ENCODE peak calls at places on chromosome 16, in five cellular contexts. Y is NK-92 treated with Interleukin-12 subunit alpha and Interleukin-12 subunit beta, amount 100 ng/mL, for 24 hours; W is non-pigmented ciliary epithelial cell; K is cardiac fibroblast; L is activated CD4-positive, alpha-beta T cell treated with anti-CD3 and anti-CD28 coated beads for 36 hours. T is an unnamed sample.
A peak's percentile ranks its signal among the peaks of the same experiment; 100 is the strongest.

GRCh38 chr16:70685938-70686375 is at the start of gene MTSS2:
- DNase-seq in Y (no peak), W (no peak), K (peak; percentile 71), L (peak; percentile 57), T (peak; percentile 86)

GRCh38 chr16:75433732-75434413 is 570 bp upstream of the CFDP1 start:
- DNase-seq in Y (no peak), W (peak; percentile 91), K (peak; percentile 96), L (peak; percentile 14), T (peak; percentile 98)

GRCh38 chr16:59252317-59252716 is 518.2 kb upstream of the GOT2 start:
- DNase-seq in Y (no peak), W (no peak), K (no peak), L (no peak), T (no peak)

GRCh38 chr16:19502395-19503131 is 19.3 kb downstream of the GDE1 start:
- DNase-seq in Y (peak; percentile 10), W (no peak), K (peak; percentile 87), L (peak; percentile 83), T (peak; percentile 61)

GRCh38 chr16:64096671-64097070 is 1025.2 kb downstream of the CDH11 start:
- DNase-seq in Y (no peak), W (no peak), K (no peak), L (no peak), T (no peak)

GRCh38 chr16:1791943-1792812 is 1.3 kb downstream of the IGFALS start:
- DNase-seq in Y (no peak), W (no peak), K (no peak), L (no peak), T (no peak)

GRCh38 chr16:71666928-71667707 is 41.1 kb downstream of the MARVELD3 start:
- DNase-seq in Y (no peak), W (no peak), K (no peak), L (no peak), T (no peak)

GRCh38 chr16:56257260-56257659 is 66.0 kb downstream of the GNAO1 start:
- DNase-seq in Y (no peak), W (no peak), K (no peak), L (no peak), T (no peak)

GRCh38 chr16:21950782-21951521 is 2.2 kb upstream of the UQCRC2 start:
- DNase-seq in Y (no peak), W (no peak), K (peak; percentile 62), L (peak; percentile 41), T (peak; percentile 51)

GRCh38 chr16:85453179-85453678 is 159.9 kb upstream of the GSE1 start:
- DNase-seq in Y (no peak), W (no peak), K (no peak), L (no peak), T (no peak)

GRCh38 chr16:27333549-27333948 is 19.8 kb downstream of the IL4R start:
- DNase-seq in Y (no peak), W (no peak), K (no peak), L (no peak), T (no peak)

GRCh38 chr16:88382491-88383400 is at the start of gene ZNF469:
- DNase-seq in Y (no peak), W (no peak), K (peak; percentile 24), L (no peak), T (peak; percentile 40)

GRCh38 chr16:4882261-4882632 is 35.0 kb downstream of the UBN1 start:
- DNase-seq in Y (no peak), W (no peak), K (peak; percentile 41), L (no peak), T (no peak)

GRCh38 chr16:50300942-50301625 is 34.7 kb downstream of the ADCY7 start:
- DNase-seq in Y (no peak), W (no peak), K (no peak), L (no peak), T (peak; percentile 80)

GRCh38 chr16:65833171-65833871 is 533.2 kb upstream of the CDH5 start:
- DNase-seq in Y (no peak), W (peak; percentile 54), K (peak; percentile 19), L (no peak), T (peak; percentile 84)

GRCh38 chr16:56636616-56637413 is 1.7 kb upstream of the MT1A start:
- DNase-seq in Y (peak; percentile 11), W (no peak), K (no peak), L (no peak), T (no peak)

GRCh38 chr16:11136600-11136999 is 119.4 kb downstream of the SOCS1 start:
- DNase-seq in Y (no peak), W (no peak), K (peak; percentile 55), L (no peak), T (no peak)

GRCh38 chr16:84527486-84528269 is 23.2 kb upstream of the MEAK7 start:
- DNase-seq in Y (no peak), W (no peak), K (no peak), L (no peak), T (no peak)

GRCh38 chr16:89210904-89211515 is 6.5 kb upstream of the ZNF778 start:
- DNase-seq in Y (no peak), W (no peak), K (no peak), L (peak; percentile 7), T (no peak)

GRCh38 chr16:85722497-85722896 is 28.4 kb downstream of the C16orf74 start:
- DNase-seq in Y (no peak), W (no peak), K (no peak), L (no peak), T (no peak)

GRCh38 chr16:74605746-74606520 is 981 bp downstream of the GLG1 start:
- DNase-seq in Y (no peak), W (no peak), K (no peak), L (no peak), T (peak; percentile 12)

GRCh38 chr16:56625140-56625942 is at the start of gene MT1E:
- DNase-seq in Y (peak; percentile 24), W (no peak), K (peak; percentile 86), L (peak; percentile 82), T (peak; percentile 85)

GRCh38 chr16:2853531-2854073 is 4.4 kb downstream of the PRSS22 start:
- DNase-seq in Y (no peak), W (no peak), K (no peak), L (no peak), T (no peak)

GRCh38 chr16:4661661-4662060 is 31.7 kb upstream of the NUDT16L1 start:
- DNase-seq in Y (no peak), W (no peak), K (no peak), L (no peak), T (no peak)

GRCh38 chr16:84883301-84883700 is 63.5 kb downstream of the CRISPLD2 start:
- DNase-seq in Y (no peak), W (no peak), K (no peak), L (no peak), T (peak; percentile 67)

T was measured in fibroblast of lung.